ENCODE peak calls at places on chromosomes 11 and 22, in four cellular contexts. M, T, X and V are unnamed samples.

GRCh38 chr11:84812351-84813083 is 814.6 kb downstream of the DLG2 start:
- DNase-seq in M (no peak), T (no peak), X (no peak), V (no peak)

GRCh38 chr22:30435674-30436126 is 10.1 kb downstream of the MTFP1 start:
- DNase-seq in M (no peak), T (no peak), X (no peak), V (no peak)

GRCh38 chr11:74783241-74783871 is 34.7 kb downstream of the RNF169 start:
- DNase-seq in M (no peak), T (no peak), X (peak; percentile 64), V (no peak)

GRCh38 chr11:832529-833113 is at the start of gene CD151:
- DNase-seq in M (no peak), T (peak; percentile 83), X (no peak), V (peak; percentile 64)

GRCh38 chr22:17997456-17997855 is 26.9 kb downstream of the MICAL3 start:
- DNase-seq in M (no peak), T (no peak), X (no peak), V (no peak)

GRCh38 chr22:42344391-42344861 is 74.0 kb upstream of the TCF20 start:
- DNase-seq in M (no peak), T (peak; percentile 74), X (no peak), V (no peak)

GRCh38 chr11:115530752-115531151 is 26.5 kb upstream of the CADM1 start:
- DNase-seq in M (no peak), T (no peak), X (no peak), V (peak; percentile 46)

GRCh38 chr11:124402326-124402922 is 3.6 kb upstream of the OR8B3 start:
- DNase-seq in M (peak; percentile 56), T (peak; percentile 64), X (no peak), V (peak; percentile 55)

GRCh38 chr11:17350455-17351170 is 987 bp upstream of the NCR3LG1 start:
- DNase-seq in M (no peak), T (no peak), X (no peak), V (no peak)

GRCh38 chr11:1343391-1344055 is 34.1 kb upstream of the TOLLIP start:
- DNase-seq in M (no peak), T (no peak), X (no peak), V (no peak)

GRCh38 chr11:83087035-83087434 is 15.3 kb upstream of the RAB30 start:
- DNase-seq in M (peak; percentile 39), T (no peak), X (no peak), V (no peak)

GRCh38 chr11:69080361-69080973 is 31.7 kb downstream of the TPCN2 start:
- DNase-seq in M (no peak), T (no peak), X (no peak), V (no peak)

GRCh38 chr11:92324890-92325289 is 100.3 kb downstream of the FAT3 start:
- DNase-seq in M (no peak), T (no peak), X (no peak), V (no peak)

GRCh38 chr11:358129-358805 is 11.0 kb upstream of the B4GALNT4 start:
- DNase-seq in M (no peak), T (no peak), X (no peak), V (no peak)

GRCh38 chr11:87851234-87851633 is 324.0 kb downstream of the RAB38 start:
- DNase-seq in M (no peak), T (no peak), X (no peak), V (no peak)

GRCh38 chr11:67449116-67449844 is 3.2 kb downstream of the GPR152 start:
- DNase-seq in M (no peak), T (no peak), X (no peak), V (no peak)

GRCh38 chr11:21774212-21774611 is 418.7 kb upstream of the ANO5 start:
- DNase-seq in M (no peak), T (no peak), X (no peak), V (no peak)

GRCh38 chr11:121249039-121249663 is 43.4 kb upstream of the SC5D start:
- DNase-seq in M (peak; percentile 23), T (no peak), X (no peak), V (peak; percentile 52)

GRCh38 chr11:67605231-67606011 is 1.3 kb upstream of the NDUFV1 start:
- DNase-seq in M (no peak), T (no peak), X (no peak), V (no peak)

GRCh38 chr11:59224419-59224928 is 11.7 kb upstream of the MPEG1 start:
- DNase-seq in M (no peak), T (no peak), X (no peak), V (no peak)

GRCh38 chr11:102240502-102240901 is 76.8 kb upstream of the BIRC3 start:
- DNase-seq in M (no peak), T (no peak), X (no peak), V (no peak)

GRCh38 chr11:5910521-5910920 is 17.5 kb downstream of the OR52E5 start:
- DNase-seq in M (no peak), T (no peak), X (no peak), V (no peak)

GRCh38 chr22:39466228-39467006 is 9.6 kb downstream of the MGAT3 start:
- DNase-seq in M (no peak), T (no peak), X (no peak), V (no peak)

GRCh38 chr11:363948-364761 is 5.1 kb upstream of the B4GALNT4 start:
- DNase-seq in M (peak; percentile 62), T (peak; percentile 89), X (no peak), V (no peak)

GRCh38 chr11:257766-258493 is 20.3 kb upstream of the NLRP6 start:
- DNase-seq in M (peak; percentile 45), T (no peak), X (no peak), V (no peak)

DNA sequence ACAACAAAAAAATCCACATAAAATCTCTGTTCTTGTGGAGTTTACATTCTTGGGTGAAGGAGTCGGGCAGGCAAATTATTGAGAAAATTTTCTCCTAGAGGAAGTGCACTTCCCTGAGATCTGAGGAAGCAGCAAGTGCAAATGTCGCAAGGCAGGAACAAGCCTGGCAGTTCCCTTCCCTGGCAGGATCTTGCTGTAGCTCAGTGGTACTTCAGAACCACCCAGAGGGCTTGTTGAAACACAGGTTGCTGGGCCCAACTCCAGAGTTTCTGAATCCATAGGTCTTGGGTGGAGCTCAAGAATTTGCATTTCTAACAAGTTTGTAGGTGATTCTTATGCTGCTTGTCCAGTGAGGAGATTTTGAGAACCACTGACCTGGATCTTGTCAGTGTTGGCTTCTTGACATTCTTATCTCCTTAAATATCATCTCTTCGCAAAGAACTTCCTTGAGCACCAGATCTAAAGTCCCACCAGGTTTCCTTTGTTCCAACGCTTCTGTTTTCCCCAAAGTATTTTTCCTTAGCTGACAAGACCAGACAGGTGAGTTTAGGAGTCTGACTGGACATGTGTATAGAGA is 9.6 kb downstream of the QSER1 start:
- DNase-seq in M (no peak), T (peak; percentile 38), X (no peak), V (no peak)
- TF ChIP-seq SUZ12 in M (no peak), T (no peak), X (no peak), V (no peak)

DNA sequence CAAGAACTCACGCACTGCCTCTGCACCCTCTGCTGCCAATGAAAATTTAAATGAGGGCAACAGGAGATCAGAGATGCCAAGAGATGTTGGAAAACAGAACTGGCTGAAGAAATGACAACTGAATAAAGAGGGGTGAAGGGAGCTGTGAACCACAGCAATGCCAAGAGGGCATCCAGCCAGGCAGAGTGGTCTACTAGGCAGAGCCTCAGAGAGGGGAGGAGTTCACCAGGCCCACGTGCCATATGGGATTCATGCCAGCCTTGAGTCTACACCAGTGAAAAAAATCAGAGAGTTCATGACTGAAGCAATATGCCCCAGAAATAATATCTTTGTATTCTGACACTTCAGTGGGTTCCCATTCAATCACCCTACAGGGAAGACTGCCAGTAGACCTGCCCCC is 4.4 kb downstream of the APOL2 start:
- DNase-seq in M (no peak), T (no peak), X (no peak), V (no peak)
- TF ChIP-seq SP1 in M (no peak), T (no peak), X (no peak), V (no peak)

GRCh38 chr22:48576333-48577013 is 1251.2 kb downstream of the BRD1 start:
- DNase-seq in M (no peak), T (peak; percentile 85), X (no peak), V (no peak)
- TF ChIP-seq SUZ12 in M (no peak), T (no peak), X (no peak), V (no peak)

DNA sequence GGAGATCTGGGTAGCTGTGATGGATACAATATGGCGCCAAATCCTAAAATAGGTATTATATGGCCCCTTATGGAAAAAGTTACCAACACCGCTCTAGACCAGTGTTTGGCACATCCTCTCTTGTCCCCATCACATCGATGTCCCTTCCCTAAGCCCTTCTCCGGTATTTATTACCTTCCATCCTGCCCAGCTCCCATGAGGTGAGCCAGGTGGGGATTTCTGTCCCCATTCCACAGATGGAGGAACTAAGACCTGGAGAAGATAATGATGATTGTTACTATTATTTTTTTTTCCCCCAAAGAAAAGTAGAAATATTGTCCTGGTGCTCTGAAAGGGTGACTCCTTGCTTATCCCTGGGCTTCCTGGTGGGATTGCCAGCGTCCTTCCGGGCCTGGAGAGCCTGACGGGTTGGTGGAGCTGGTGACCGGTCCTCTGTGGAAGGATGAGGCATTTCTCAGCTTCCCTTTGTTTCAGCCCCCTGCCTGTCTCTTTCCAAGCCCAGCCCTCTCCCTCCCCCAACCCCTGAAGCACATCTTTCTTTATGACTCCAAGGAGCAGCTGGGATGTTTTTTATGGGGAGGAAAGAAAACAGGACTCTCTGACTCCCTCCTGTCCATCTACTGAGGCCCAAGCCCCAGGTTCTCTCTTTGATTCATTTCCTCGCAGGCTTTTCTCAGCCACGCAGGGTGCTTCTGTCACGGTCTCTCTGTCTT is 65.5 kb downstream of the TP53I11 start:
- DNase-seq in M (no peak), T (no peak), X (no peak), V (no peak)
- TF ChIP-seq SP1 in M (no peak), T (no peak), X (no peak), V (no peak)

GRCh38 chr11:109424893-109425292 is 2.9 kb downstream of the C11orf87 start:
- DNase-seq in M (peak; percentile 4), T (peak; percentile 90), X (no peak), V (no peak)
- TF ChIP-seq SUZ12 in M (no peak), T (no peak), X (no peak), V (no peak)

GRCh38 chr11:113179181-113179701 is 135.1 kb upstream of the TTC12 start:
- DNase-seq in M (no peak), T (no peak), X (no peak), V (peak; percentile 15)
- TF ChIP-seq SP1 in M (no peak), T (no peak), X (no peak), V (no peak)

DNA sequence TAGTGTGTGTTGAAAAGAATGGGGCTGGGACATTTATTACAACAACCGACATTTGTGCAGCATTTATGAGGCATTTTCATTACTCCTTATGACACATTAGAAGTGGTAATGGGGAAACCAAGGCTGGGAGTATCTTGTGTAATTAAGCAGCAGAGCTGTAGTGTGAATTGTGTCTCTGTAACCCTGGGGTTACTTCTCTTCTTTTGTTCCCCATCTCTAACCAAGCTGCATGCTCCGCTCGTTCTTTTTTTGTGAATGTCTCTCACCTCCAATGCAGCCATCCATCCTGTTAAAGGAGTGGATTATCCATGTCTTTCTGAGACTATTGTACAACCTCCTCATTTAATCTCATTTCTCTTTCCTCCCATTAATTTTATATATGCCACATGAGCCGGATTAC is 65.7 kb downstream of the ENDOD1 start:
- DNase-seq in M (no peak), T (no peak), X (no peak), V (no peak)
- TF ChIP-seq SUZ12 in M (no peak), T (no peak), X (no peak), V (no peak)

GRCh38 chr11:7353100-7353499 is 101.4 kb downstream of the SYT9 start:
- DNase-seq in M (peak; percentile 26), T (peak; percentile 60), X (peak; percentile 7), V (peak; percentile 43)
- TF ChIP-seq SP1 in M (no peak), T (no peak), X (no peak), V (no peak)